ENCODE peak calls at places on chromosomes 7 and 10, in ten cellular contexts. A is effector memory CD4-positive, alpha-beta T cell; F is DMS79; H is NB4; G is endothelial cell; O is fibroblast of pulmonary artery; S is fibroblast of lung; B is spleen; R is ELR; Q is NCI-H1694 treated with DMSO at 0.1 percent for 48 hours. J is an unnamed sample.

GRCh38 chr10:62373995-62374861 is at the start of gene ZNF365:
- DNase-seq in F (no peak), H (peak), R (peak), S (peak), O (peak), B (peak), A (peak), Q (no peak), G (peak), J (peak)

GRCh38 chr10:114370993-114371392 is 33.3 kb downstream of the AFAP1L2 start:
- DNase-seq in F (no peak), B (no peak), Q (no peak), G (no peak), S (no peak), R (no peak), O (no peak), A (no peak), H (no peak), J (no peak)

GRCh38 chr10:103921248-103921647 is 3.3 kb upstream of the STN1 start:
- DNase-seq in B (no peak), R (no peak), Q (no peak), A (no peak), O (no peak), S (no peak), H (no peak), F (peak), G (no peak), J (no peak)

GRCh38 chr10:86266446-86267242 is 100.0 kb downstream of the GRID1 start:
- DNase-seq in G (no peak), H (peak), Q (no peak), R (no peak), B (peak), A (no peak), O (no peak), S (no peak), F (no peak), J (no peak)

GRCh38 chr7:12727455-12728191 is 40.2 kb downstream of the ARL4A start:
- DNase-seq in Q (no peak), G (no peak), A (no peak), H (no peak), O (peak), F (no peak), B (no peak), S (no peak), R (no peak), J (no peak)

GRCh38 chr7:16055263-16055976 is 365.9 kb downstream of the CRPPA start:
- DNase-seq in Q (no peak), S (no peak), H (no peak), R (no peak), O (no peak), A (no peak), F (no peak), B (no peak), G (no peak), J (no peak)

GRCh38 chr10:81013771-81014170 is 476.1 kb downstream of the SH2D4B start:
- DNase-seq in Q (no peak), R (no peak), F (no peak), O (no peak), G (no peak), S (no peak), A (no peak), H (peak), B (no peak), J (no peak)

GRCh38 chr7:77327932-77328628 is 88.1 kb downstream of the GSAP start:
- DNase-seq in H (peak), B (no peak), O (no peak), A (no peak), S (no peak), Q (no peak), G (no peak), F (no peak), R (peak), J (peak)

GRCh38 chr10:122592161-122592560 is 31.6 kb downstream of the DMBT1 start:
- DNase-seq in G (no peak), F (no peak), B (no peak), Q (no peak), O (no peak), A (no peak), R (no peak), H (no peak), S (no peak), J (no peak)

GRCh38 chr10:132509506-132510173 is 27.9 kb upstream of the INPP5A start:
- DNase-seq in S (no peak), H (no peak), G (no peak), R (no peak), B (peak), O (no peak), F (no peak), A (no peak), Q (no peak), J (no peak)

GRCh38 chr10:42962120-42962901 is 114.6 kb upstream of the RET start:
- DNase-seq in Q (no peak), B (peak), A (no peak), F (no peak), H (peak), G (peak), R (no peak), O (no peak), S (no peak), J (no peak)

GRCh38 chr7:76247938-76248337 is 46.2 kb downstream of the SRRM3 start:
- DNase-seq in S (no peak), G (no peak), B (no peak), A (no peak), F (no peak), H (no peak), R (no peak), O (no peak), Q (no peak), J (no peak)

GRCh38 chr7:55132890-55133551 is 114.2 kb downstream of the EGFR start:
- DNase-seq in F (no peak), A (no peak), S (peak), H (peak), B (no peak), R (peak), Q (no peak), O (peak), G (no peak), J (peak)

GRCh38 chr10:97718659-97719142 is 5.2 kb downstream of the MARVELD1 start:
- DNase-seq in S (peak), O (peak), F (peak), A (no peak), G (no peak), H (no peak), R (no peak), B (peak), Q (no peak), J (no peak)

GRCh38 chr10:78269061-78269460 is 235.4 kb downstream of the RPS24 start:
- DNase-seq in H (no peak), B (no peak), Q (no peak), A (no peak), F (no peak), G (no peak), R (no peak), O (no peak), S (no peak), J (no peak)

GRCh38 chr7:81079736-81080135 is 160.9 kb upstream of the SEMA3C start:
- DNase-seq in H (no peak), A (no peak), R (no peak), O (peak), B (no peak), F (no peak), G (no peak), S (no peak), Q (no peak), J (no peak)

GRCh38 chr7:26995664-26996063 is 100.1 kb downstream of the HOXA1 start:
- DNase-seq in A (no peak), Q (no peak), R (no peak), O (no peak), H (no peak), B (no peak), G (no peak), F (no peak), S (no peak), J (no peak)

GRCh38 chr10:3415038-3415736 is 242.6 kb upstream of the PITRM1 start:
- DNase-seq in A (no peak), S (no peak), H (no peak), B (peak), Q (no peak), F (no peak), O (no peak), R (no peak), G (no peak), J (no peak)